ENCODE peak calls at places on chromosomes 12 and 14, in seven cellular contexts. One of them, this sample, is unnamed.

GRCh38 chr14:24159777-24160498 is 1.1 kb upstream of the IRF9 start:
- DNase-seq in endothelial cell of umbilical vein: no peak
- DNase-seq in left cardiac atrium: peak; percentile 24
- DNase-seq in Peyer's patch: no peak
- DNase-seq in kidney tubule cell: no peak
- DNase-seq in activated CD8-positive, alpha-beta memory T cell treated with anti-CD3 and anti-CD28 coated beads for 4 hours: no peak
- DNase-seq in stimulated activated CD4-positive, alpha-beta T cell treated with anti-CD3 and anti-CD28 coated beads, Interleukin-2, amount 100 ng/mL, for 24 hours: no peak
- DNase-seq in this sample: no peak

GRCh38 chr14:69048456-69048855 is 69.4 kb upstream of the ACTN1 start:
- DNase-seq in endothelial cell of umbilical vein: peak; percentile 58
- DNase-seq in stimulated activated CD4-positive, alpha-beta T cell treated with anti-CD3 and anti-CD28 coated beads, Interleukin-2, amount 100 ng/mL, for 24 hours: no peak
- DNase-seq in Peyer's patch: peak; percentile 65
- DNase-seq in activated CD8-positive, alpha-beta memory T cell treated with anti-CD3 and anti-CD28 coated beads for 4 hours: no peak
- DNase-seq in kidney tubule cell: peak; percentile 53
- DNase-seq in left cardiac atrium: no peak
- DNase-seq in this sample: no peak

GRCh38 chr14:23406725-23407355 is 1.2 kb downstream of the MYH6 start:
- DNase-seq in stimulated activated CD4-positive, alpha-beta T cell treated with anti-CD3 and anti-CD28 coated beads, Interleukin-2, amount 100 ng/mL, for 24 hours: no peak
- DNase-seq in left cardiac atrium: no peak
- DNase-seq in activated CD8-positive, alpha-beta memory T cell treated with anti-CD3 and anti-CD28 coated beads for 4 hours: no peak
- DNase-seq in kidney tubule cell: no peak
- DNase-seq in endothelial cell of umbilical vein: no peak
- DNase-seq in Peyer's patch: no peak
- DNase-seq in this sample: no peak

GRCh38 chr14:62117010-62117717 is 354.9 kb downstream of the SNAPC1 start:
- DNase-seq in left cardiac atrium: peak; percentile 70
- DNase-seq in Peyer's patch: peak; percentile 86
- DNase-seq in endothelial cell of umbilical vein: peak; percentile 60
- DNase-seq in activated CD8-positive, alpha-beta memory T cell treated with anti-CD3 and anti-CD28 coated beads for 4 hours: no peak
- DNase-seq in stimulated activated CD4-positive, alpha-beta T cell treated with anti-CD3 and anti-CD28 coated beads, Interleukin-2, amount 100 ng/mL, for 24 hours: peak; percentile 60
- DNase-seq in kidney tubule cell: peak; percentile 82
- DNase-seq in this sample: peak; percentile 18

GRCh38 chr14:99410019-99410418 is 70.6 kb downstream of the SETD3 start:
- DNase-seq in activated CD8-positive, alpha-beta memory T cell treated with anti-CD3 and anti-CD28 coated beads for 4 hours: no peak
- DNase-seq in stimulated activated CD4-positive, alpha-beta T cell treated with anti-CD3 and anti-CD28 coated beads, Interleukin-2, amount 100 ng/mL, for 24 hours: no peak
- DNase-seq in kidney tubule cell: no peak
- DNase-seq in Peyer's patch: no peak
- DNase-seq in endothelial cell of umbilical vein: no peak
- DNase-seq in left cardiac atrium: no peak
- DNase-seq in this sample: no peak

GRCh38 chr14:32494566-32495434 is 165.7 kb downstream of the AKAP6 start:
- DNase-seq in kidney tubule cell: no peak
- DNase-seq in left cardiac atrium: no peak
- DNase-seq in Peyer's patch: no peak
- DNase-seq in stimulated activated CD4-positive, alpha-beta T cell treated with anti-CD3 and anti-CD28 coated beads, Interleukin-2, amount 100 ng/mL, for 24 hours: no peak
- DNase-seq in activated CD8-positive, alpha-beta memory T cell treated with anti-CD3 and anti-CD28 coated beads for 4 hours: no peak
- DNase-seq in endothelial cell of umbilical vein: no peak
- DNase-seq in this sample: no peak

GRCh38 chr14:94423465-94424056 is 29.0 kb downstream of the SERPINA11 start:
- DNase-seq in kidney tubule cell: peak; percentile 73
- DNase-seq in endothelial cell of umbilical vein: peak; percentile 41
- DNase-seq in stimulated activated CD4-positive, alpha-beta T cell treated with anti-CD3 and anti-CD28 coated beads, Interleukin-2, amount 100 ng/mL, for 24 hours: peak; percentile 50
- DNase-seq in left cardiac atrium: peak; percentile 71
- DNase-seq in Peyer's patch: peak; percentile 76
- DNase-seq in activated CD8-positive, alpha-beta memory T cell treated with anti-CD3 and anti-CD28 coated beads for 4 hours: no peak
- DNase-seq in this sample: peak; percentile 19

GRCh38 chr12:130127527-130127908 is 34.7 kb upstream of the FZD10 start:
- DNase-seq in kidney tubule cell: no peak
- DNase-seq in endothelial cell of umbilical vein: no peak
- DNase-seq in left cardiac atrium: peak; percentile 40
- DNase-seq in stimulated activated CD4-positive, alpha-beta T cell treated with anti-CD3 and anti-CD28 coated beads, Interleukin-2, amount 100 ng/mL, for 24 hours: no peak
- DNase-seq in activated CD8-positive, alpha-beta memory T cell treated with anti-CD3 and anti-CD28 coated beads for 4 hours: no peak
- DNase-seq in Peyer's patch: no peak
- DNase-seq in this sample: no peak

GRCh38 chr12:69879007-69879960 is 54.3 kb downstream of the MYRFL start:
- DNase-seq in left cardiac atrium: peak; percentile 71
- DNase-seq in Peyer's patch: peak; percentile 87
- DNase-seq in activated CD8-positive, alpha-beta memory T cell treated with anti-CD3 and anti-CD28 coated beads for 4 hours: peak; percentile 27
- DNase-seq in stimulated activated CD4-positive, alpha-beta T cell treated with anti-CD3 and anti-CD28 coated beads, Interleukin-2, amount 100 ng/mL, for 24 hours: peak; percentile 70
- DNase-seq in endothelial cell of umbilical vein: peak; percentile 76
- DNase-seq in kidney tubule cell: peak; percentile 73
- DNase-seq in this sample: peak; percentile 45

GRCh38 chr12:107435072-107435471 is 250.5 kb upstream of the PWP1 start:
- DNase-seq in activated CD8-positive, alpha-beta memory T cell treated with anti-CD3 and anti-CD28 coated beads for 4 hours: no peak
- DNase-seq in endothelial cell of umbilical vein: no peak
- DNase-seq in kidney tubule cell: no peak
- DNase-seq in Peyer's patch: no peak
- DNase-seq in left cardiac atrium: no peak
- DNase-seq in stimulated activated CD4-positive, alpha-beta T cell treated with anti-CD3 and anti-CD28 coated beads, Interleukin-2, amount 100 ng/mL, for 24 hours: no peak
- DNase-seq in this sample: no peak

GRCh38 chr12:115485503-115485902 is 792.0 kb downstream of the MED13L start:
- DNase-seq in Peyer's patch: no peak
- DNase-seq in stimulated activated CD4-positive, alpha-beta T cell treated with anti-CD3 and anti-CD28 coated beads, Interleukin-2, amount 100 ng/mL, for 24 hours: no peak
- DNase-seq in left cardiac atrium: no peak
- DNase-seq in endothelial cell of umbilical vein: no peak
- DNase-seq in activated CD8-positive, alpha-beta memory T cell treated with anti-CD3 and anti-CD28 coated beads for 4 hours: no peak
- DNase-seq in kidney tubule cell: no peak
- DNase-seq in this sample: no peak

GRCh38 chr14:34237677-34238076 is 224.4 kb downstream of the SPTSSA start:
- DNase-seq in kidney tubule cell: no peak
- DNase-seq in activated CD8-positive, alpha-beta memory T cell treated with anti-CD3 and anti-CD28 coated beads for 4 hours: no peak
- DNase-seq in Peyer's patch: no peak
- DNase-seq in endothelial cell of umbilical vein: no peak
- DNase-seq in stimulated activated CD4-positive, alpha-beta T cell treated with anti-CD3 and anti-CD28 coated beads, Interleukin-2, amount 100 ng/mL, for 24 hours: no peak
- DNase-seq in left cardiac atrium: no peak
- DNase-seq in this sample: no peak

GRCh38 chr12:6268484-6269157 is 41.9 kb upstream of the PLEKHG6 start:
- DNase-seq in left cardiac atrium: no peak
- DNase-seq in stimulated activated CD4-positive, alpha-beta T cell treated with anti-CD3 and anti-CD28 coated beads, Interleukin-2, amount 100 ng/mL, for 24 hours: no peak
- DNase-seq in kidney tubule cell: no peak
- DNase-seq in activated CD8-positive, alpha-beta memory T cell treated with anti-CD3 and anti-CD28 coated beads for 4 hours: no peak
- DNase-seq in Peyer's patch: no peak
- DNase-seq in endothelial cell of umbilical vein: no peak
- DNase-seq in this sample: no peak

GRCh38 chr14:53954551-53955233 is 1.9 kb downstream of the BMP4 start:
- DNase-seq in stimulated activated CD4-positive, alpha-beta T cell treated with anti-CD3 and anti-CD28 coated beads, Interleukin-2, amount 100 ng/mL, for 24 hours: no peak
- DNase-seq in Peyer's patch: peak; percentile 50
- DNase-seq in kidney tubule cell: no peak
- DNase-seq in activated CD8-positive, alpha-beta memory T cell treated with anti-CD3 and anti-CD28 coated beads for 4 hours: no peak
- DNase-seq in left cardiac atrium: peak; percentile 37
- DNase-seq in endothelial cell of umbilical vein: peak; percentile 58
- DNase-seq in this sample: no peak

GRCh38 chr12:122076743-122077495 is 1.6 kb upstream of the MLXIP start:
- DNase-seq in kidney tubule cell: no peak
- DNase-seq in activated CD8-positive, alpha-beta memory T cell treated with anti-CD3 and anti-CD28 coated beads for 4 hours: no peak
- DNase-seq in Peyer's patch: peak; percentile 62
- DNase-seq in stimulated activated CD4-positive, alpha-beta T cell treated with anti-CD3 and anti-CD28 coated beads, Interleukin-2, amount 100 ng/mL, for 24 hours: no peak
- DNase-seq in left cardiac atrium: no peak
- DNase-seq in endothelial cell of umbilical vein: no peak
- DNase-seq in this sample: no peak

GRCh38 chr14:47040490-47040889 is 388.9 kb upstream of the RPL10L start:
- DNase-seq in kidney tubule cell: peak; percentile 32
- DNase-seq in left cardiac atrium: no peak
- DNase-seq in stimulated activated CD4-positive, alpha-beta T cell treated with anti-CD3 and anti-CD28 coated beads, Interleukin-2, amount 100 ng/mL, for 24 hours: no peak
- DNase-seq in Peyer's patch: no peak
- DNase-seq in endothelial cell of umbilical vein: peak; percentile 51
- DNase-seq in activated CD8-positive, alpha-beta memory T cell treated with anti-CD3 and anti-CD28 coated beads for 4 hours: no peak
- DNase-seq in this sample: no peak

GRCh38 chr14:26328766-26329165 is 269.1 kb downstream of the NOVA1 start:
- DNase-seq in stimulated activated CD4-positive, alpha-beta T cell treated with anti-CD3 and anti-CD28 coated beads, Interleukin-2, amount 100 ng/mL, for 24 hours: no peak
- DNase-seq in endothelial cell of umbilical vein: no peak
- DNase-seq in left cardiac atrium: no peak
- DNase-seq in kidney tubule cell: no peak
- DNase-seq in Peyer's patch: no peak
- DNase-seq in activated CD8-positive, alpha-beta memory T cell treated with anti-CD3 and anti-CD28 coated beads for 4 hours: no peak
- DNase-seq in this sample: no peak

GRCh38 chr12:1457901-1458300 is 136.5 kb downstream of the FBXL14 start:
- DNase-seq in Peyer's patch: no peak
- DNase-seq in activated CD8-positive, alpha-beta memory T cell treated with anti-CD3 and anti-CD28 coated beads for 4 hours: no peak
- DNase-seq in kidney tubule cell: peak; percentile 89
- DNase-seq in left cardiac atrium: no peak
- DNase-seq in endothelial cell of umbilical vein: no peak
- DNase-seq in stimulated activated CD4-positive, alpha-beta T cell treated with anti-CD3 and anti-CD28 coated beads, Interleukin-2, amount 100 ng/mL, for 24 hours: no peak
- DNase-seq in this sample: no peak